ENCODE peak calls at places on chromosomes 5 and 9, in ten cellular contexts. B is AG09309, Q is AG04450, W is fibroblast of mammary gland, L is tibial artery, M is IMR-90, T is thoracic aorta, V is A549, F is tibial nerve, G is choroid plexus epithelial cell. I is an unnamed sample.

GRCh38 chr5:61254969-61255555 is 77.0 kb upstream of the ZSWIM6 start:
- DNase-seq in B (no peak), Q (no peak), W (no peak), L (no peak), M (no peak), T (no peak), V (no peak), F (no peak), G (no peak), I (no peak)

GRCh38 chr5:76526950-76527349 is 96.3 kb downstream of the F2RL2 start:
- DNase-seq in B (no peak), Q (no peak), W (no peak), L (no peak), M (no peak), T (no peak), V (no peak), F (no peak), G (no peak), I (no peak)

GRCh38 chr9:122900791-122901190 is 4.4 kb downstream of the RC3H2 start:
- DNase-seq in B (no peak), Q (no peak), W (peak), L (no peak), M (peak), T (no peak), V (no peak), F (no peak), G (peak), I (peak)

GRCh38 chr5:136686192-136686872 is 321.0 kb upstream of the TRPC7 start:
- DNase-seq in B (no peak), Q (no peak), W (peak), L (no peak), M (peak), T (no peak), V (no peak), F (no peak), G (peak), I (peak)

GRCh38 chr9:38342096-38342495 is 50.4 kb upstream of the ALDH1B1 start:
- DNase-seq in B (no peak), Q (no peak), W (peak), L (peak), M (no peak), T (no peak), V (no peak), F (no peak), G (no peak), I (no peak)

GRCh38 chr9:135906291-135907005 is 898 bp downstream of the CAMSAP1 start:
- DNase-seq in B (no peak), Q (no peak), W (peak), L (no peak), M (peak), T (no peak), V (no peak), F (no peak), G (peak), I (peak)

GRCh38 chr9:137705443-137705863 is 86.6 kb downstream of the EHMT1 start:
- DNase-seq in B (no peak), Q (no peak), W (no peak), L (no peak), M (no peak), T (no peak), V (no peak), F (no peak), G (no peak), I (no peak)

GRCh38 chr9:37028425-37029031 is 5.5 kb downstream of the PAX5 start:
- DNase-seq in B (no peak), Q (no peak), W (no peak), L (no peak), M (no peak), T (no peak), V (no peak), F (no peak), G (no peak), I (no peak)

GRCh38 chr5:142597546-142598337 is 88.1 kb downstream of the FGF1 start:
- DNase-seq in B (no peak), Q (peak), W (peak), L (no peak), M (peak), T (no peak), V (peak), F (no peak), G (peak), I (peak)

GRCh38 chr5:142065273-142065672 is 43.3 kb upstream of the NDFIP1 start:
- DNase-seq in B (no peak), Q (no peak), W (no peak), L (peak), M (peak), T (no peak), V (no peak), F (no peak), G (peak), I (peak)

GRCh38 chr9:38641985-38642864 is 21.8 kb upstream of the ANKRD18A start:
- DNase-seq in B (no peak), Q (peak), W (peak), L (no peak), M (peak), T (no peak), V (peak), F (no peak), G (peak), I (peak)

GRCh38 chr5:113195197-113195715 is 218.7 kb downstream of the DCP2 start:
- DNase-seq in B (no peak), Q (no peak), W (no peak), L (no peak), M (no peak), T (no peak), V (no peak), F (no peak), G (no peak), I (no peak)

GRCh38 chr5:6721442-6721841 is 8.2 kb downstream of the TENT4A start:
- DNase-seq in B (no peak), Q (no peak), W (no peak), L (peak), M (no peak), T (no peak), V (no peak), F (no peak), G (no peak), I (no peak)

GRCh38 chr5:79495311-79495710 is 18.6 kb downstream of the HOMER1 start:
- DNase-seq in B (no peak), Q (no peak), W (no peak), L (no peak), M (peak), T (no peak), V (no peak), F (no peak), G (no peak), I (peak)

GRCh38 chr9:26597542-26597941 is 295.1 kb downstream of the CAAP1 start:
- DNase-seq in B (no peak), Q (no peak), W (no peak), L (no peak), M (no peak), T (no peak), V (no peak), F (no peak), G (no peak), I (no peak)

GRCh38 chr9:95351051-95351450 is 33.5 kb upstream of the FANCC start:
- DNase-seq in B (no peak), Q (no peak), W (no peak), L (no peak), M (no peak), T (no peak), V (no peak), F (no peak), G (no peak), I (no peak)

GRCh38 chr5:93078082-93079038 is 502.7 kb downstream of the NR2F1-AS1 start:
- DNase-seq in B (peak), Q (peak), W (peak), L (peak), M (peak), T (peak), V (peak), F (no peak), G (peak), I (peak)

GRCh38 chr9:96171749-96172148 is 130.2 kb downstream of the HSD17B3 start:
- DNase-seq in B (no peak), Q (no peak), W (no peak), L (no peak), M (no peak), T (no peak), V (no peak), F (no peak), G (no peak), I (no peak)

GRCh38 chr5:176817864-176818377 is 7.6 kb downstream of the UNC5A start:
- DNase-seq in B (no peak), Q (no peak), W (peak), L (no peak), M (no peak), T (no peak), V (peak), F (no peak), G (peak), I (peak)
- H3K4me3 ChIP-seq in B (peak), Q (peak), W (no peak), L (peak), M (no peak), T (peak), V (peak), F (no peak), G (peak), I (peak)

GRCh38 chr9:134373269-134373668 is 47.0 kb downstream of the RXRA start:
- DNase-seq in B (no peak), Q (no peak), W (no peak), L (no peak), M (no peak), T (no peak), V (no peak), F (no peak), G (no peak), I (no peak)
- TF ChIP-seq CTCF in B (no peak), Q (no peak), W (no peak), L (no peak), M (no peak), T (no peak), V (no peak), F (no peak), G (no peak), I (no peak)

GRCh38 chr5:135608361-135608760 is 29.6 kb upstream of the CXCL14 start:
- DNase-seq in B (no peak), Q (no peak), W (no peak), L (no peak), M (no peak), T (no peak), V (no peak), F (no peak), G (no peak), I (no peak)
- H3K4me3 ChIP-seq in B (no peak), Q (no peak), W (no peak), L (no peak), M (no peak), T (no peak), V (no peak), F (no peak), G (no peak), I (no peak)

GRCh38 chr5:140565024-140565779 is 574 bp downstream of the SLC35A4 start:
- DNase-seq in B (no peak), Q (no peak), W (peak), L (no peak), M (peak), T (no peak), V (no peak), F (no peak), G (peak), I (peak)

GRCh38 chr5:140566665-140567064 is 2.0 kb downstream of the SLC35A4 start:
- DNase-seq in B (no peak), Q (no peak), W (no peak), L (no peak), M (no peak), T (no peak), V (no peak), F (no peak), G (no peak), I (no peak)

GRCh38 chr5:140563554-140563953 is 844 bp downstream of the APBB3 start:
- DNase-seq in B (no peak), Q (no peak), W (no peak), L (no peak), M (no peak), T (no peak), V (no peak), F (no peak), G (no peak), I (no peak)

GRCh38 chr5:140565780-140566095 is 1.1 kb downstream of the SLC35A4 start:
- DNase-seq in B (no peak), Q (no peak), W (peak), L (no peak), M (no peak), T (no peak), V (no peak), F (no peak), G (no peak), I (peak)

DNA sequence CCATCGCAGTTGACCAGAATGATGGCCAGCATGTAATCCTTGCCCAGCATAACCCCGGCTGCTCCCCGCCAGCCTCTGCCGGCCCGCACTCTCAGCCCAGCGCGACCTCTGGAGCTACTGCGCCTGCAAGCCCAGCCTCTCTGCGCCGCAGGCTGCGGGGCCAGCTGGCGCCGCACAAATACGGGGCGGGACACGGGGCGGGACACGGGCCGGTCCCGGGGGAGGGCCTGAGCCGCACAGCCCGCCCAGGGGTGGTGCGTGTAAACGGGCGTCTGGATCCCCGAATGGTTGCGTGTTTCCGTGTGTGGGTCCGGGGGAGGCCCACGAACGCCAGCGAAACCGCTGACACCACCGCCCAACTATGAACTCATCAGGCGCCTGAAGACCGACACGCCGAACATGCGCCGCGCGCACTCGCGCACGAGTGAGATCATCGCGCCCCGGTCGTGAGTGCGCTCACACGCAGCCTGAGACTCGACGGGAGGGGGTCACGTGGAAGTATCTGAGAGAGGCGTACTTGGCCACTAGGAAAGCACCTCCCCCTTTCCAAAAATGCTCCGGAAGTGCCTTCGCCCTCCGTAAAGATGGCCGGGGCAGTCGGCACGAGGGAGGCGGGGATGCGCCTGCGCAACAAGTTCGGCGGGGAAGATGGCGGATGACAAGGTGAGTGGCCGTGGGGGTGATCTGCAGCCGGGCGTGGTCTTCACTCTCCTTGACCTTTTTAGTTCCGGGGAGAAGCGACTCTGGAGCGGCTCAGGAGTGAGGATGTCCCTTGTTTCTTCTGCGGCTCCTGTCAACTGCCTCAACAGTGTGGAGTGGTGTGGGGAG is at the start of the genes APBB3 and SLC35A4:
- DNase-seq in B (peak), Q (peak), W (peak), L (peak), M (peak), T (peak), V (peak), F (peak), G (peak), I (peak)
- TF ChIP-seq CTCF in B (no peak), Q (no peak), W (no peak), L (no peak), M (no peak), T (no peak), V (no peak), F (no peak), G (no peak), I (no peak)

I was measured in fibroblast of pulmonary artery.